ENCODE peak calls at places on chromosomes 1 and 21, in ten cellular contexts. Y is fibroblast of lung, L is stomach, G is fibroblast of pulmonary artery, E is endothelial cell of umbilical vein, X is heart right ventricle, A is lower leg skin, B is WERI-Rb-1, S is transverse colon, C is cardiac fibroblast. O is an unnamed sample.

GRCh38 chr1:209431813-209432442 is 151.6 kb upstream of the CAMK1G start:
- DNase-seq in Y (no peak), E (no peak), X (no peak), A (no peak), G (no peak), B (no peak), C (no peak), L (no peak), S (no peak), O (no peak)

GRCh38 chr1:19533626-19534025 is 48.3 kb upstream of the CAPZB start:
- DNase-seq in X (peak; percentile 48), S (peak; percentile 13), G (no peak), C (no peak), Y (no peak), L (no peak), B (no peak), A (no peak), E (no peak), O (peak; percentile 16)

GRCh38 chr1:12594490-12594889 is 23.5 kb downstream of the DHRS3 start:
- DNase-seq in A (no peak), Y (no peak), E (no peak), X (no peak), C (no peak), S (no peak), B (no peak), G (no peak), L (no peak), O (no peak)

GRCh38 chr21:40947713-40948112 is 100.8 kb upstream of the DSCAM start:
- DNase-seq in A (no peak), L (no peak), E (no peak), B (no peak), Y (no peak), C (no peak), X (no peak), S (no peak), G (no peak), O (no peak)

GRCh38 chr21:35408401-35408800 is 359.3 kb upstream of the RUNX1 start:
- DNase-seq in Y (peak; percentile 37), S (no peak), L (no peak), A (no peak), B (no peak), E (no peak), X (no peak), G (no peak), C (peak; percentile 53), O (no peak)

GRCh38 chr1:10724052-10724494 is 72.4 kb downstream of the CASZ1 start:
- DNase-seq in C (peak; percentile 27), X (peak; percentile 73), B (peak; percentile 39), E (no peak), S (peak; percentile 49), A (no peak), G (peak; percentile 42), Y (peak; percentile 32), L (peak; percentile 95), O (peak; percentile 96)

GRCh38 chr1:205959789-205960188 is 16.5 kb upstream of the SLC26A9 start:
- DNase-seq in A (no peak), G (no peak), E (no peak), L (no peak), B (no peak), C (no peak), S (no peak), Y (no peak), X (no peak), O (no peak)

GRCh38 chr1:183733610-183734219 is 71.2 kb upstream of the RGL1 start:
- DNase-seq in X (no peak), C (no peak), L (no peak), Y (no peak), B (no peak), G (peak; percentile 44), E (no peak), A (no peak), S (no peak), O (no peak)

GRCh38 chr1:35637401-35637809 is 3.9 kb downstream of the PSMB2 start:
- DNase-seq in A (no peak), E (peak; percentile 65), Y (peak; percentile 62), X (no peak), S (no peak), L (no peak), C (peak; percentile 59), G (peak; percentile 45), B (no peak), O (no peak)

GRCh38 chr1:6027591-6027990 is 18.1 kb upstream of the KCNAB2 start:
- DNase-seq in B (no peak), C (no peak), L (no peak), A (no peak), G (no peak), Y (no peak), S (no peak), X (no peak), E (no peak), O (no peak)
- H3K4me3 ChIP-seq in B (no peak overlapping the region), C (no peak overlapping the region), L (peak overlapping the region; percentile 45), A (no peak overlapping the region), G (no peak overlapping the region), Y (no peak overlapping the region), S (no peak overlapping the region), X (no peak overlapping the region), E (no peak overlapping the region), O (no peak overlapping the region)

DNA sequence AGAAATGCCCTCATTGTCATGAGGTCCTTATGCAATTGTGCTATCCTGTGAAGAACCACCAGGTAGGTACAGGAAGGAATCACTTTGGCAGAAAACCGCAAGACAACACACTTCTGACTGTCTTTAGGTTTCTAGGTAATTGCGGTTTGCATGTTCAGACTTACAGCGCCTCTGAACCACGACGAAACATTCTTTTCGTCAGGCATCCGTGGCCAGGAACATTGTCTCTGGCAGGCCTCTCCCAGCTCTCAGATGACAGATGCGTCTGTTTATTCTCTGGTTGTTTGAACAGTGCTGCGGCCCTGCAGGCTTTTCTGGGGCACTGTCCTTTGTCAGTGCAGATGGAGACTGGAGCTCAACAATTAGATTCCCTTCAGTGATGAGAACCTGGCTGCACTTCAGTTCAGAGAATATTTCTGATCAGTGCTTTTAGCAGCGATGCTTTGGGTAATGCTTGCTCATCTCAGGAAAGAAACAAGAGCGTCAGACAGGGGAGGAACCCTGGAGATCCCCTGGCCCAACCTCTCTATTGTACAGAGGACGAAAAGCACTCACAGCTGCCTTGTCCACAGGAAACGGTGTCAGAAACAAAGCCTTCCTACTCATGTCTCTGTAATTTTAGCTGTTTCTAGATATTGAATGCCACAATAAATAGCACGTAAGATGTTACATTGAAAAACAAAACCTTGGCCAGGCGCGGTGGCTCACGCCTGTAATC is 63.5 kb downstream of the B3GALT5 start:
- DNase-seq in B (no peak), C (no peak), G (peak; percentile 16), L (no peak), E (no peak), Y (no peak), A (peak; percentile 72), X (peak; percentile 41), S (peak; percentile 31), O (peak; percentile 18)
- TF ChIP-seq CTCF in B (peak; percentile 9), C (no peak), G (no peak), L (no peak), E (no peak), Y (no peak), A (no peak), X (no peak), S (no peak), O (no peak)

DNA sequence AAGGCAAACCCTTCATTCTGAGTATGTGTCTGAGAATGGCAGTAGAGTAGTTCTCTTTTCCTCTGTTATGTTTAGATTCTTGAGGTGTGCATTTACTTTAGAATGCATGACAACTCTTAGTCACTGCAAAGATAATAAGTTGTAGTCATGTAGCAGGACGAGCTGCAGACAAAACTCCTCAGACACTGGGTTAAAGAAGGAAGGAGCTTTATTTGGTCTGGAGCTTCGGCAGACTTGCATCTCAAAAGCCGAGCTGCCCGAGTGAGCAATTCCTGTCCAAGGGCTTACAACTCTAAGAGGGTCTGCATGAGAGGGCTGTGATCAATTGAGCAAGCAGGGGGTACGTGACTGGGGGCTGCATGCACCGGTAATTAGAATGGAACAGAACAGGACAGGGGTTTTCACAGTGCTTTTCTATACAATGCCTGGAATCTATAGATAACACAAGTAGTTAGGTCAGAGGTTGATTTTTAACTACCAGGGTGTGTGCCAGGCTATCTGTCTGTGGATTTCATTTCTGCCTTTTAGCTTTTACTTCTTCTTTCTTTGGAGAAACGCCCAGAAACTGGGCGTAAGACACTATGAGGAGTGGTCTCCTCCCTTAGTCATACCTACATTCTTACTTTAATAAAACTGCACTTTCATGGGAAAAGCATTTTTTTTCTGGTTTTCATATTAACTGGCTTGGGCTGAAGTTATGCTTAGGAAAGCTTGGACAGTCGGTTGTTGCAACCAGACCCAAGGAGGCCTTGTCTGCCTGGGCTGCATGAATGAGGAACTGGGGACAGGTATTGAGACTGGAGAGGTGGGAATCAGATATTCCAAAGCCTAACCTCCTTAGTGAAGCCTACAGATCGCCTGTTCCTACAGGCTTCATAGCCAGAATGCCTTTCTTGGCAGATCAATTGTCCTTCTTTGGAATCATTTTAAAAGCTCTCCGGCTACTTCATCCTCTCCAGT is 115.1 kb downstream of the RHOU start:
- DNase-seq in X (no peak), C (no peak), A (peak; percentile 50), L (no peak), E (no peak), G (no peak), S (no peak), Y (no peak), B (no peak), O (no peak)
- H3K4me3 ChIP-seq in X (no peak overlapping the region), C (no peak overlapping the region), A (no peak overlapping the region), L (no peak overlapping the region), E (no peak overlapping the region), G (no peak overlapping the region), S (no peak overlapping the region), Y (no peak overlapping the region), B (no peak overlapping the region), O (no peak overlapping the region)

GRCh38 chr1:219745070-219745469 is 132.2 kb upstream of the ZC3H11B start:
- DNase-seq in S (no peak), Y (peak; percentile 39), C (no peak), B (no peak), E (no peak), G (peak; percentile 11), X (no peak), L (no peak), A (no peak), O (no peak)

GRCh38 chr1:219751870-219752269 is 139.0 kb upstream of the ZC3H11B start:
- DNase-seq in A (no peak), G (peak; percentile 4), C (no peak), X (peak; percentile 15), E (no peak), L (no peak), B (no peak), Y (no peak), S (no peak), O (no peak)

GRCh38 chr1:219746141-219746540 is 133.2 kb upstream of the ZC3H11B start:
- DNase-seq in G (no peak), Y (no peak), C (no peak), S (no peak), A (no peak), L (no peak), X (no peak), E (no peak), B (no peak), O (no peak)

GRCh38 chr1:219752645-219753044 is 139.7 kb upstream of the ZC3H11B start:
- DNase-seq in E (no peak), C (no peak), S (no peak), Y (no peak), A (no peak), L (no peak), X (no peak), G (no peak), B (no peak), O (no peak)

DNA sequence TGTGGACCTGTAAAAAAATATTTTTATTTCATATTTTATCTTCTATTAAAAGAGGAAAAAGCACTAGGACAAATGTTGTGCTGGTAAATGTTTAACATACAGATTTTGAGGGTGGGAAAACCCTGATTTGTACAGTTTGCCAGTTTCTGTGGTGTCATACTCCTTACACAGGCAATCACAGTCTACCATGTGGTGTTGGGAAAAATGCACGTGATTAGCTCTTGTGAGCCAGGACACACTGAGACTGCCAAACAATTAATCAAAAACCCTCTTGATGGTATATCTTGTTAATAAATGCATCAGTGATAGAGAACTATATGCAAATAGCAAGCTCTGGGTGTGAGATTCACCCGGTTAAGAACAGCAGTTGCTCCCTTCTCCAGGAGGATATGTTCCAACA is 136.5 kb upstream of the ZC3H11B start:
- DNase-seq in B (no peak), C (no peak), S (no peak), Y (no peak), E (no peak), L (no peak), G (no peak), X (no peak), A (no peak), O (no peak)
- TF ChIP-seq CTCF in B (no peak), C (no peak), S (no peak), Y (no peak), E (no peak), L (no peak), G (no peak), X (no peak), A (no peak), O (no peak)